ENCODE peak calls at places on chromosomes 11 and 22, in eight cellular contexts. R, H, J, D, T, N, G and M are unnamed samples. For H3K9me3, the result is how much of the 10 kb centered on the place peaks cover.

GRCh38 chr22:29623059-29623458 is 19.6 kb downstream of the NF2 start:
- DNase-seq in N (no peak), R (no peak), T (no peak), H (no peak), G (no peak), J (no peak), D (no peak), M (no peak)

GRCh38 chr22:27990879-27991278 is 71.8 kb upstream of the PITPNB start:
- DNase-seq in J (peak), R (no peak), D (peak), T (peak), H (peak), G (peak), N (peak), M (no peak)

GRCh38 chr22:19621372-19622060 is 92.8 kb upstream of the SEPTIN5 start:
- DNase-seq in G (no peak), H (no peak), J (peak), N (peak), T (no peak), D (no peak), R (no peak), M (no peak)

GRCh38 chr11:78416285-78417174 is 1.1 kb downstream of the GAB2 start:
- DNase-seq in J (peak), N (peak), D (peak), H (peak), G (peak), R (peak), T (peak), M (peak)

GRCh38 chr11:81874627-81875026 is 859.0 kb downstream of the FAM181B start:
- DNase-seq in J (no peak), N (no peak), D (no peak), G (no peak), T (no peak), R (no peak), H (no peak), M (no peak)

GRCh38 chr11:115244314-115244713 is 259.9 kb downstream of the CADM1 start:
- DNase-seq in J (no peak), R (no peak), N (no peak), H (no peak), G (no peak), T (no peak), D (no peak), M (no peak)

GRCh38 chr22:24433868-24434471 is 6.6 kb downstream of the ADORA2A start:
- DNase-seq in N (no peak), T (no peak), G (no peak), D (no peak), H (no peak), J (peak), R (peak), M (no peak)

GRCh38 chr11:130675456-130675855 is 227.0 kb downstream of the ADAMTS15 start:
- DNase-seq in R (no peak), T (peak), N (peak), J (peak), D (no peak), H (peak), G (no peak), M (no peak)

GRCh38 chr22:34502821-34503220 is 563.1 kb upstream of the ISX start:
- DNase-seq in N (no peak), T (no peak), G (no peak), J (no peak), D (no peak), R (no peak), H (no peak), M (no peak)

GRCh38 chr22:27876684-27877083 is 42.4 kb downstream of the PITPNB start:
- DNase-seq in G (no peak), N (no peak), J (no peak), D (no peak), T (no peak), R (no peak), H (no peak), M (no peak)

GRCh38 chr11:12587333-12587997 is 86.8 kb upstream of the TEAD1 start:
- DNase-seq in J (no peak), R (no peak), G (no peak), H (peak), D (no peak), N (no peak), T (no peak), M (no peak)

GRCh38 chr11:20563871-20564270 is 35.5 kb upstream of the SLC6A5 start:
- DNase-seq in G (no peak), R (no peak), T (no peak), H (no peak), D (no peak), J (no peak), N (no peak), M (no peak)

GRCh38 chr11:20566591-20567434 is 32.6 kb upstream of the SLC6A5 start:
- DNase-seq in N (no peak), D (no peak), R (no peak), T (no peak), J (no peak), H (no peak), G (no peak), M (no peak)

GRCh38 chr11:20561915-20562314 is 37.5 kb upstream of the SLC6A5 start:
- DNase-seq in R (no peak), T (no peak), N (no peak), J (no peak), D (no peak), G (no peak), H (no peak), M (no peak)

GRCh38 chr11:20565236-20565635 is 34.2 kb upstream of the SLC6A5 start:
- DNase-seq in D (no peak), N (no peak), J (no peak), G (no peak), R (no peak), T (no peak), H (no peak), M (no peak)

GRCh38 chr11:20564811-20565210 is 34.6 kb upstream of the SLC6A5 start:
- DNase-seq in D (no peak), T (no peak), G (no peak), R (no peak), H (no peak), J (no peak), N (no peak), M (no peak)
- H3K9me3 ChIP-seq in D (under half), T (under half), G (under half), R (under half), H (under half), J (under half), N (under half), M (under half)

DNA sequence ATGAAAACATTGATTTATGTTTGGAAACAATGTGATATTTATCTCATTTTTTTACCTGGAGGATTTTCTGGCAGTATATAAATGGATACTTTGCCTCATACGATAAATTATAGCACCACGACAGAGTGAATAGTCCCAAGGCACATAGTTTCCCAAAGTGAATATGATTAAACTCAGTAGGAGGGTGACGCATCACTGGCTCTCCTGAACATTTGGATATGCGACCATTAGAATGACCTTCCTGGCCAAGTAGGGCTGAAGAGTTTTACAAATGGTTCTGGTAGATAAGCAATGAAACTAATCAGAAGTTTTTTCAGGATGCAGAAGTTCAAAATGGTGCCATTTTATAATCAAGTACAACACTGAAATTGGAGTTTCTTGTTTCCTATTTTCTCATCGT is 397.7 kb downstream of the AASDHPPT start:
- DNase-seq in H (no peak), T (no peak), G (no peak), R (no peak), J (no peak), D (no peak), N (no peak), M (no peak)
- H3K9me3 ChIP-seq in H (under half), T (under half), G (under half), R (under half), J (under half), D (under half), N (under half), M (under half)

GRCh38 chr22:47329727-47330653 is 567.5 kb downstream of the TBC1D22A start:
- DNase-seq in N (no peak), T (no peak), J (no peak), D (no peak), H (no peak), G (no peak), R (no peak), M (no peak)

GRCh38 chr22:47331750-47332149 is 569.3 kb downstream of the TBC1D22A start:
- DNase-seq in D (no peak), R (no peak), G (no peak), J (no peak), N (no peak), T (no peak), H (no peak), M (no peak)

GRCh38 chr22:47333625-47334024 is 571.2 kb downstream of the TBC1D22A start:
- DNase-seq in J (no peak), N (no peak), H (peak), D (peak), G (no peak), R (no peak), T (no peak), M (no peak)

GRCh38 chr22:47334596-47334995 is 572.1 kb downstream of the TBC1D22A start:
- DNase-seq in R (no peak), D (no peak), T (no peak), N (no peak), G (no peak), J (no peak), H (no peak), M (no peak)

GRCh38 chr22:47332246-47332980 is 570.0 kb downstream of the TBC1D22A start:
- DNase-seq in N (no peak), T (no peak), H (no peak), D (no peak), G (no peak), J (no peak), R (no peak), M (no peak)
- H3K9me3 ChIP-seq in N (under half), T (under half), H (under half), D (under half), G (under half), J (under half), R (under half), M (under half)

DNA sequence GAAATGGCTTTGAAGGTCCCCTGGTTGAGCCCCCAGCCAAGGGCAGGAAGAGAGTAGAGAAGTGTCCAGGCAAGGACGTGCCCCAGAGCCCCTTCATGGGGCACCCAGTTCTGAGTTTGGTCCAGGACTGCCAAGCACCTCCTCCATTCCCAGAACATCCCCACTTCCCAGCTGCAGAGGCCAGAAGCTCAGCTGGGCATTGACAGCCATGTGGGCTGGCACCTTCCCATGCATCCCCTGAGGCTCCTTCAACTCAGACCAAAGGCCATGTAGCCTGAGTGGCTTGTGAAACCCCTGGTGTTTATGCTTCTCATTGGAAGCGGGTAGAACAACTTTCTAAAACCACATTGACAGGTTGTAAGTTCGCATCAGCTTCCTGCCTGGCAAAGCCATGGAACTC is 789.6 kb downstream of the TBC1D22A start:
- DNase-seq in R (no peak), H (no peak), J (no peak), D (no peak), G (no peak), T (no peak), N (no peak), M (no peak)
- H3K9me3 ChIP-seq in R (under half), H (under half), J (under half), D (under half), G (under half), T (under half), N (under half), M (under half)

GRCh38 chr22:49583341-49583740 is 244.3 kb downstream of the BRD1 start:
- DNase-seq in G (no peak), T (no peak), N (no peak), J (peak), D (no peak), R (no peak), H (no peak), M (no peak)
- H3K9me3 ChIP-seq in G (under half), T (under half), N (under half), J (under half), D (under half), R (under half), H (under half), M (under half)

GRCh38 chr11:77147668-77148321 is 19.7 kb downstream of the MYO7A start:
- DNase-seq in J (no peak), H (peak), D (no peak), N (peak), T (no peak), R (no peak), G (peak), M (no peak)
- H3K9me3 ChIP-seq in J (under half), H (under half), D (under half), N (under half), T (under half), R (under half), G (under half), M (under half)

GRCh38 chr11:71505001-71505400 is 22.1 kb upstream of the KRTAP5-7 start:
- DNase-seq in R (no peak), D (no peak), J (no peak), G (no peak), T (no peak), N (no peak), H (no peak), M (no peak)

GRCh38 chr11:71505781-71506180 is 21.3 kb upstream of the KRTAP5-7 start:
- DNase-seq in D (no peak), N (no peak), R (peak), T (no peak), J (no peak), G (no peak), H (no peak), M (no peak)

GRCh38 chr11:71504526-71504925 is 22.5 kb upstream of the KRTAP5-7 start:
- DNase-seq in D (no peak), R (peak), G (no peak), N (no peak), H (no peak), J (no peak), T (no peak), M (no peak)

GRCh38 chr11:71502871-71503435 is 24.1 kb upstream of the KRTAP5-7 start:
- DNase-seq in R (peak), N (no peak), T (no peak), H (no peak), D (no peak), G (no peak), J (no peak), M (no peak)

GRCh38 chr11:71507102-71507501 is 20.0 kb upstream of the KRTAP5-7 start:
- DNase-seq in J (no peak), N (no peak), R (peak), T (no peak), D (no peak), G (no peak), H (no peak), M (no peak)
- H3K9me3 ChIP-seq in J (under half), N (under half), R (under half), T (under half), D (under half), G (under half), H (under half), M (under half)

GRCh38 chr11:13956988-13957387 is 5.5 kb upstream of the SPON1 start:
- DNase-seq in J (no peak), G (no peak), D (no peak), H (no peak), N (no peak), T (no peak), R (no peak), M (no peak)
- H3K9me3 ChIP-seq in J (under half), G (under half), D (under half), H (under half), N (under half), T (under half), R (under half), M (under half)

GRCh38 chr11:27039873-27040272 is 742 bp upstream of the BBOX1 start:
- DNase-seq in H (no peak), T (no peak), N (no peak), R (no peak), G (no peak), J (peak), D (no peak), M (no peak)
- H3K9me3 ChIP-seq in H (under half), T (under half), N (under half), R (under half), G (under half), J (under half), D (under half), M (under half)

GRCh38 chr11:94815705-94816344 is 47.7 kb downstream of the AMOTL1 start:
- DNase-seq in R (no peak), N (no peak), H (no peak), J (no peak), G (no peak), D (peak), T (no peak), M (no peak)
- H3K9me3 ChIP-seq in R (under half), N (under half), H (under half), J (under half), G (under half), D (under half), T (under half), M (under half)